ENCODE peak calls at places on chromosomes 16 and 17, in four cellular contexts. One of them, this sample, is unnamed.

GRCh38 chr17:59754547-59754946 is 47.1 kb downstream of the VMP1 start:
- DNase-seq in A549: peak; percentile 86
- DNase-seq in A673: peak; percentile 84
- DNase-seq in K562: peak; percentile 17
- DNase-seq in this sample: peak; percentile 93

GRCh38 chr17:9004132-9004960 is 17.0 kb upstream of the NTN1 start:
- DNase-seq in K562: no peak
- DNase-seq in A549: no peak
- DNase-seq in A673: no peak
- DNase-seq in this sample: no peak

GRCh38 chr17:37180371-37180770 is 195.4 kb upstream of the C17orf78 start:
- DNase-seq in K562: no peak
- DNase-seq in A673: no peak
- DNase-seq in A549: no peak
- DNase-seq in this sample: no peak

GRCh38 chr17:58270476-58271290 is 10.1 kb downstream of the MPO start:
- DNase-seq in A673: no peak
- DNase-seq in K562: peak; percentile 61
- DNase-seq in A549: no peak
- DNase-seq in this sample: no peak

GRCh38 chr16:35598696-35599332 is 2139.4 kb downstream of the TP53TG3F start:
- DNase-seq in K562: no peak
- DNase-seq in A673: no peak
- DNase-seq in A549: no peak
- DNase-seq in this sample: no peak

GRCh38 chr16:55294947-55295346 is 29.1 kb upstream of the IRX6 start:
- DNase-seq in A673: no peak
- DNase-seq in K562: no peak
- DNase-seq in A549: no peak
- DNase-seq in this sample: no peak

GRCh38 chr16:88495268-88495772 is 42.2 kb downstream of the ZFPM1 start:
- DNase-seq in K562: no peak
- DNase-seq in A549: no peak
- DNase-seq in A673: no peak
- DNase-seq in this sample: no peak

GRCh38 chr17:7217113-7217987 is 2.3 kb downstream of the DLG4 start:
- DNase-seq in A549: peak; percentile 74
- DNase-seq in K562: peak; percentile 45
- DNase-seq in A673: peak; percentile 93
- DNase-seq in this sample: peak; percentile 90

GRCh38 chr16:85392756-85393673 is 220.1 kb upstream of the GSE1 start:
- DNase-seq in A673: no peak
- DNase-seq in A549: no peak
- DNase-seq in K562: no peak
- DNase-seq in this sample: no peak

GRCh38 chr16:56362057-56362655 is 63.2 kb downstream of the AMFR start:
- DNase-seq in K562: peak; percentile 50
- DNase-seq in A549: no peak
- DNase-seq in A673: no peak
- DNase-seq in this sample: no peak

GRCh38 chr16:10738231-10739077 is 5.2 kb upstream of the NUBP1 start:
- DNase-seq in A549: peak; percentile 14
- DNase-seq in K562: peak; percentile 62
- DNase-seq in A673: no peak
- DNase-seq in this sample: peak; percentile 74

GRCh38 chr17:81367171-81367570 is 28.1 kb upstream of the BAHCC1 start:
- DNase-seq in A549: no peak
- DNase-seq in A673: no peak
- DNase-seq in K562: peak; percentile 57
- DNase-seq in this sample: no peak

GRCh38 chr16:12539185-12539929 is 264.3 kb downstream of the CPPED1 start:
- DNase-seq in K562: no peak
- DNase-seq in A673: peak; percentile 27
- DNase-seq in A549: no peak
- DNase-seq in this sample: no peak

GRCh38 chr16:66487580-66488235 is 60.6 kb downstream of the BEAN1 start:
- DNase-seq in K562: no peak
- DNase-seq in A673: no peak
- DNase-seq in A549: no peak
- DNase-seq in this sample: no peak

DNA sequence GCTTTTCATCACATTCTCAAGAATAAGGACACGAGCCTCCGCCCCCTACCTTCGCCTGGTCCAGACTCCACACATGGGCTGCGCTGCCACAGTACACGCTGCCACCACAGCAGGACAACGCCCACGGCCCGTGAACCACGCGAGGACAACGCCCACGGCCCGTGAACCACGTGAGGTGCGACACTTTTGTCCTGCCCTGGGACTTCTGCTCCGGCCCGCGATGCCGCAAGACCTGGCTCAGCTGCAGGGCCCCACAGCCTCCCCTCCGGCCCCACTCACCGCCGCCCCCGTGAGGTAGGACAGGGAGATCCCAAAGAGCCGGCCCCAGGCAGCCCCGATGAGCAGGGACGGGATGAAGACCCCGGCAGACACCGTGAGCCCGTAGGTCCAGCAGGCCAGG is 5.9 kb upstream of the CCDC154 start:
- DNase-seq in A673: no peak
- DNase-seq in A549: no peak
- DNase-seq in K562: peak; percentile 51
- DNase-seq in this sample: no peak
- H3K4me3 ChIP-seq in A673: no peak overlapping the region
- H3K4me3 ChIP-seq in A549: no peak overlapping the region
- H3K4me3 ChIP-seq in K562: no peak overlapping the region
- H3K4me3 ChIP-seq in this sample: no peak overlapping the region

DNA sequence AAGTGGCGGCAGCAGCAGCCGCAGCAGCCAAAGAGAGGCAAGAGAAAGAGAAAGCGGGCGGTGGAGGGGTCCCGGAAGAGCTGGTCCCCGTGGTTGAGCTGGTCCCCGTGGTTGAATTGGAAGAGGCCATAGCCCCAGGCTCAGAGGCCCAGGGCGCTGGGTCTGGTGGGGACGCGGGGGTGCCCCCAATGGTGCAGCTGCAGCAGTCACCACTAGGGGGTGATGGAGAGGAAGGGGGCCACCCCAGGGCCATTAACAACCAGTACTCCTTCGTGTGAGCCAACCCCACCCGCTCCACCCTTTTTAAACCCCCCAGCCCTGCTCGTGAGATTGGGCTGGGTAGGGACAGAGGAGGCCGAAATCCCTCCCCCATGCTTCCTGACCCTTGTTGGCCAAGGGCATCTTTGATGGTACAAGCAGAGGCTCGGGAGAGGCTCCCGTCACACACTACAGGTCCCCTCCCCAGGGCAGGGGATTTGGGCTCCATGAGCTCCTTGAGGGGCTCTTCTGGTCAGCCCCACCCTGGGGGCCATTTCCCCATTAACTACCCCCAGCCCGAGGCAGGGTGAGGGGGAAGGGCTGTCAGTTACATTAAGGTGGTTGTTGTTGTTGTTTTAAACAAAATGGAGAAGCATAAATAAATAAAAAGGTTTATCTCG is 4.6 kb upstream of the ATP2A1 start:
- DNase-seq in K562: peak; percentile 80
- DNase-seq in A549: peak; percentile 73
- DNase-seq in A673: peak; percentile 43
- DNase-seq in this sample: peak; percentile 12
- TF ChIP-seq CTCF in K562: peak; percentile 87
- TF ChIP-seq CTCF in A549: peak; percentile 50
- TF ChIP-seq CTCF in A673: peak; percentile 77
- TF ChIP-seq CTCF in this sample: peak; percentile 70

GRCh38 chr17:78174870-78175642 is 6.7 kb downstream of the SYNGR2 start:
- DNase-seq in A549: no peak
- DNase-seq in A673: no peak
- DNase-seq in K562: no peak
- DNase-seq in this sample: no peak

GRCh38 chr17:78173025-78173715 is 4.8 kb downstream of the SYNGR2 start:
- DNase-seq in A673: no peak
- DNase-seq in K562: no peak
- DNase-seq in A549: no peak
- DNase-seq in this sample: no peak

GRCh38 chr17:78170692-78171590 is 2.6 kb downstream of the SYNGR2 start:
- DNase-seq in A549: no peak
- DNase-seq in A673: no peak
- DNase-seq in K562: no peak
- DNase-seq in this sample: no peak

GRCh38 chr17:78174332-78174869 is 6.0 kb downstream of the SYNGR2 start:
- DNase-seq in A673: no peak
- DNase-seq in K562: no peak
- DNase-seq in A549: no peak
- DNase-seq in this sample: no peak

DNA sequence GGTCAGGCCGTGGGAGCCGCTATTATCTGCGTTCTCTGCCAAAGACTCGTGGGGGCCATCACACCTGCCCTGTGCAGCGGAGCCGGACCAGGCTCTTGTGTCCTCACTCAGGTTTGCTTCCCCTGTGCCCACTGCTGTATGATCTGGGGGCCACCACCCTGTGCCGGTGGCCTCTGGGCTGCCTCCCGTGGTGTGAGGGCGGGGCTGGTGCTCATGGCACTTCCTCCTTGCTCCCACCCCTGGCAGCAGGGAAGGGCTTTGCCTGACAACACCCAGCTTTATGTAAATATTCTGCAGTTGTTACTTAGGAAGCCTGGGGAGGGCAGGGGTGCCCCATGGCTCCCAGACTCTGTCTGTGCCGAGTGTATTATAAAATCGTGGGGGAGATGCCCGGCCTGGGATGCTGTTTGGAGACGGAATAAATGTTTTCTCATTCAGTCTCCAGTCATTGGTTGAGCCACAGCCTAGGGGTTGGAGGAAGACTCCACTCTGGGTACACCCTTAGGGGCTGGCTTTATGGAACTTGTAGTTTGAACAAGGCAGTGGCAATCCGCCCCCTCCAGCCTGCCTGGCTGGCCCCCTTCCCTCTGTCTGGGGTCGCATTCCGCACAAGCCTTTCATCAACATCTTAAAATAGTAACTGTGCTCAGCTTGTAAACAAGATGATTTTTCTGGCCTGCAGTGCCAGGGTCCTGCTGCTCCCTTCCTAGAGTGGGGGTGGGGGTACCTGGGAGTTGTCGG is 4.1 kb downstream of the SYNGR2 start:
- DNase-seq in A673: peak; percentile 32
- DNase-seq in K562: no peak
- DNase-seq in A549: no peak
- DNase-seq in this sample: peak; percentile 87
- H3K4me1 ChIP-seq in A673: peaks cover 11% of the 10 kb centered on the region
- H3K4me1 ChIP-seq in K562: peaks cover 20% of the 10 kb centered on the region
- H3K4me1 ChIP-seq in A549: peaks cover 34% of the 10 kb centered on the region
- H3K4me1 ChIP-seq in this sample: peaks cover 44% of the 10 kb centered on the region

GRCh38 chr16:79437764-79438728 is 162.5 kb downstream of the MAF start:
- DNase-seq in A549: no peak
- DNase-seq in A673: no peak
- DNase-seq in K562: no peak
- DNase-seq in this sample: peak; percentile 12
- H3K4me3 ChIP-seq in A549: no peak overlapping the region
- H3K4me3 ChIP-seq in A673: no peak overlapping the region
- H3K4me3 ChIP-seq in K562: no peak overlapping the region
- H3K4me3 ChIP-seq in this sample: no peak overlapping the region

GRCh38 chr16:49094471-49094870 is 187.2 kb downstream of the CBLN1 start:
- DNase-seq in A673: no peak
- DNase-seq in K562: no peak
- DNase-seq in A549: no peak
- DNase-seq in this sample: no peak
- TF ChIP-seq CTCF in A673: no peak
- TF ChIP-seq CTCF in K562: no peak
- TF ChIP-seq CTCF in A549: no peak
- TF ChIP-seq CTCF in this sample: no peak

GRCh38 chr16:2085669-2086068 is 37.9 kb downstream of the TSC2 start:
- DNase-seq in A549: no peak
- DNase-seq in A673: no peak
- DNase-seq in K562: no peak
- DNase-seq in this sample: no peak

GRCh38 chr16:2082983-2083364 is 35.2 kb downstream of the TSC2 start:
- DNase-seq in K562: no peak
- DNase-seq in A549: no peak
- DNase-seq in A673: no peak
- DNase-seq in this sample: no peak

GRCh38 chr16:2084688-2085625 is 37.2 kb downstream of the TSC2 start:
- DNase-seq in A673: no peak
- DNase-seq in K562: no peak
- DNase-seq in A549: no peak
- DNase-seq in this sample: no peak

GRCh38 chr16:2083409-2083808 is 35.6 kb downstream of the TSC2 start:
- DNase-seq in K562: no peak
- DNase-seq in A673: no peak
- DNase-seq in A549: no peak
- DNase-seq in this sample: no peak

GRCh38 chr16:2083876-2084687 is 36.3 kb downstream of the TSC2 start:
- DNase-seq in K562: no peak
- DNase-seq in A549: no peak
- DNase-seq in A673: no peak
- DNase-seq in this sample: no peak
- H3K4me1 ChIP-seq in K562: no peaks in the 10 kb centered on the region
- H3K4me1 ChIP-seq in A549: no peaks in the 10 kb centered on the region
- H3K4me1 ChIP-seq in A673: no peaks in the 10 kb centered on the region
- H3K4me1 ChIP-seq in this sample: no peaks in the 10 kb centered on the region

This sample was measured in cardiac muscle cell.